ENCODE peak calls at places on chromosomes 12 and 14, in four cellular contexts. Y, F, N and T are unnamed samples.

GRCh38 chr14:106665814-106666213 is 1139.4 kb downstream of the TMEM121 start:
- DNase-seq in Y (no peak), F (no peak), N (no peak), T (no peak)

GRCh38 chr14:76138758-76139723 is 12.7 kb upstream of the GPATCH2L start:
- DNase-seq in Y (no peak), F (no peak), N (no peak), T (no peak)

GRCh38 chr12:53217049-53217929 is 10.2 kb upstream of the ITGB7 start:
- DNase-seq in Y (no peak), F (peak; percentile 62), N (no peak), T (peak; percentile 43)

GRCh38 chr12:20722142-20722541 is 27.0 kb downstream of the SLCO1C1 start:
- DNase-seq in Y (no peak), F (no peak), N (no peak), T (no peak)

GRCh38 chr12:15546102-15546701 is 223.9 kb downstream of the PTPRO start:
- DNase-seq in Y (no peak), F (no peak), N (no peak), T (no peak)

GRCh38 chr12:11709513-11709912 is 60.0 kb downstream of the ETV6 start:
- DNase-seq in Y (no peak), F (no peak), N (no peak), T (no peak)

GRCh38 chr12:6361834-6362233 is 13.5 kb downstream of the SCNN1A start:
- DNase-seq in Y (peak; percentile 82), F (peak; percentile 79), N (no peak), T (peak; percentile 75)

GRCh38 chr12:981176-981828 is 9.7 kb upstream of the ERC1 start:
- DNase-seq in Y (no peak), F (no peak), N (no peak), T (no peak)

GRCh38 chr14:52397844-52398243 is 83.7 kb downstream of the PTGER2 start:
- DNase-seq in Y (no peak), F (no peak), N (no peak), T (no peak)

GRCh38 chr12:94062796-94063635 is 85.4 kb upstream of the PLXNC1 start:
- DNase-seq in Y (no peak), F (peak; percentile 28), N (no peak), T (peak; percentile 97)

GRCh38 chr14:69316449-69317391 is 56.8 kb downstream of the GALNT16 start:
- DNase-seq in Y (peak; percentile 77), F (no peak), N (peak; percentile 57), T (peak; percentile 2)

GRCh38 chr12:95146767-95147166 is 70.5 kb downstream of the FGD6 start:
- DNase-seq in Y (no peak), F (no peak), N (no peak), T (no peak)

GRCh38 chr12:89907659-89908058 is 199.0 kb upstream of the ATP2B1 start:
- DNase-seq in Y (no peak), F (no peak), N (no peak), T (no peak)

GRCh38 chr12:21324551-21324950 is 10.2 kb downstream of the SLCO1A2 start:
- DNase-seq in Y (no peak), F (no peak), N (no peak), T (no peak)

GRCh38 chr14:87575378-87575777 is 417.6 kb downstream of the GALC start:
- DNase-seq in Y (no peak), F (no peak), N (no peak), T (no peak)

GRCh38 chr14:101825797-101826196 is 64.3 kb downstream of the PPP2R5C start:
- DNase-seq in Y (no peak), F (no peak), N (no peak), T (no peak)

GRCh38 chr14:69039287-69039628 is 60.2 kb upstream of the ACTN1 start:
- DNase-seq in Y (no peak), F (no peak), N (no peak), T (no peak)

GRCh38 chr14:79544671-79545070 is 666.6 kb downstream of the DIO2 start:
- DNase-seq in Y (no peak), F (no peak), N (no peak), T (no peak)

GRCh38 chr12:45726594-45727300 is 2.8 kb upstream of the ARID2 start:
- DNase-seq in Y (peak; percentile 81), F (peak; percentile 58), N (peak; percentile 78), T (peak; percentile 9)

GRCh38 chr14:88825503-88825902 is 1.1 kb downstream of the TTC8 start:
- DNase-seq in Y (no peak), F (no peak), N (no peak), T (no peak)

GRCh38 chr12:124573839-124574786 is 6.7 kb upstream of the NCOR2 start:
- DNase-seq in Y (no peak), F (no peak), N (no peak), T (no peak)

GRCh38 chr12:50619610-50619958 is 114.8 kb downstream of the DIP2B start:
- DNase-seq in Y (no peak), F (no peak), N (no peak), T (no peak)

GRCh38 chr12:48292030-48292429 is 58.7 kb downstream of the ZNF641 start:
- DNase-seq in Y (no peak), F (no peak), N (no peak), T (no peak)

GRCh38 chr12:118543651-118544050 is 167.3 kb downstream of the SUDS3 start:
- DNase-seq in Y (no peak), F (no peak), N (no peak), T (no peak)

GRCh38 chr14:59664741-59665140 is 88.1 kb upstream of the CCDC175 start:
- DNase-seq in Y (no peak), F (no peak), N (no peak), T (no peak)

GRCh38 chr12:130339946-130340345 is 2.3 kb downstream of the PIWIL1 start:
- DNase-seq in Y (no peak), F (no peak), N (no peak), T (peak; percentile 10)

GRCh38 chr12:116076399-116076798 is 201.1 kb downstream of the MED13L start:
- DNase-seq in Y (no peak), F (no peak), N (no peak), T (no peak)

GRCh38 chr12:17372508-17372907 is 717.5 kb downstream of the RERGL start:
- DNase-seq in Y (no peak), F (no peak), N (no peak), T (no peak)

GRCh38 chr14:87065366-87065765 is 927.6 kb downstream of the GALC start:
- DNase-seq in Y (no peak), F (no peak), N (no peak), T (no peak)

DNA sequence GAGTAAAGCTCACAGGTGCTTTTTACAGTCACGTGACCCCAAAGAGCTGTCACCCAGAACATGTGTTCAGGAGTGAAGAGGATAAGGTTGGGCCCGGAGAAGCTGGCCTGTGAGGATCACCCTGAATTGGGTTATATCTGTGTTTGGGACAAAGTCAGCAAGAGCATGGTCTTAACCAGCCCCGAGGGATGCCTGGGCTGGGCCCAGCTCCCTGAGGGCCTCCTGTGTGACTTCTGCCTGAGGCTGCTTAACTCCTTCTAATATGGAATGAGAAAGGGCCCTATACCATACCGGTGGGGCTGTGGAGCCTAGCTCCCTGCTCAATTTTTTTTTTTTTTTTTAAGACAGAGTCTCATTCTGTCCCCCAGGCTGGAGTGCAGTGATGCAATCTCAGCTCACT is 2.5 kb downstream of the CDCA4 start:
- DNase-seq in Y (no peak), F (no peak), N (no peak), T (no peak)
- H3K4me3 ChIP-seq in Y (no peak overlapping the region), F (no peak overlapping the region), N (no peak overlapping the region), T (no peak overlapping the region)

GRCh38 chr12:24081092-24081529 is 131.6 kb upstream of the SOX5 start:
- DNase-seq in Y (no peak), F (no peak), N (no peak), T (no peak)

GRCh38 chr12:24083787-24084186 is 134.3 kb upstream of the SOX5 start:
- DNase-seq in Y (no peak), F (no peak), N (no peak), T (no peak)

GRCh38 chr12:24079083-24079482 is 129.6 kb upstream of the SOX5 start:
- DNase-seq in Y (no peak), F (no peak), N (no peak), T (no peak)

GRCh38 chr12:24080465-24080864 is 131.0 kb upstream of the SOX5 start:
- DNase-seq in Y (no peak), F (no peak), N (no peak), T (no peak)

DNA sequence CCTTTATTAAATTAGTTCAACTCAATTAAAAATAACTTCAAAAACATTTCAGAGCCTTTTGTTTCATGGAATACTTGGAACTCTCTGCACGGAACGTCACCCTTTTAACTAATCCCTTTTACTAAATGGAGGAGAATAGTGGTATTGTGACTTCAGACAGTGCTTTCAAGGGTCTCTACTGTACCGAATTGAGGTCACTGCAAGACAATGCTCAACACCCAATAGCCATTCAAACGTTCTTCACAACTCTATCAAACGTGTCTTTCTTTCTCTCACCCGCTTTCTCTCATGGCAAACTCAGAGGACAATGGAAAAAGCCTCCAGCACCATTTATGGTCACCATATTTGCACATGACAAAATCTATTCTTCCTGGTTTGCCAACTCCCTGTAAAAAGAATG is 132.1 kb upstream of the SOX5 start:
- DNase-seq in Y (no peak), F (no peak), N (no peak), T (no peak)
- H3K27ac ChIP-seq in Y (no peak overlapping the region), F (no peak overlapping the region), N (no peak overlapping the region), T (no peak overlapping the region)

GRCh38 chr12:112198120-112198733 is 72.9 kb downstream of the TRAFD1 start:
- DNase-seq in Y (no peak), F (peak; percentile 46), N (peak; percentile 39), T (peak; percentile 44)

GRCh38 chr12:112192475-112192874 is 67.1 kb downstream of the TRAFD1 start:
- DNase-seq in Y (no peak), F (no peak), N (no peak), T (no peak)

GRCh38 chr12:112194601-112195247 is 69.4 kb downstream of the TRAFD1 start:
- DNase-seq in Y (no peak), F (no peak), N (no peak), T (no peak)

GRCh38 chr12:112199136-112199535 is 73.8 kb downstream of the TRAFD1 start:
- DNase-seq in Y (no peak), F (no peak), N (no peak), T (no peak)

DNA sequence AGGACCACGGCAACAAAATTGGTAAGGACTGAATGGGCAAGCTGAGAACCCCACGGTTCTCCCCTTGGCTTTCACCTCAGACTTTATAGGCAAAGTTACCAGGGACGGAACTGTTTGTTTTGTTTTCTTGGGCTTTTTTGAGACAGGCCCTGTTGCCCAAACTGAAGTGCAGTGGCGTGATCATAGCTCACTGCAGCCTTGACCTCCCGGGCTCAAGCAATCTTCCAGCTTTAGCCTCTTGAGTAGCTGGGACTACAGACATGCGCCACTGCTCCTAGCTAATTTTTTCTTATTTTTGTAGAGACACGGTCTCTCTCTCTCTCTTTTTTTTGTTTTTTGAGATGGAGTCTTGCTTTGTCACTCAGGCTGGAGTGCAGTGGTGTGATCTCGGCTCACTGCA is 71.1 kb downstream of the TRAFD1 start:
- DNase-seq in Y (no peak), F (no peak), N (no peak), T (no peak)
- H3K36me3 ChIP-seq in Y (peaks cover 96% of the 10 kb centered on the region), F (peaks cover 100% of the 10 kb centered on the region), N (no peaks in the 10 kb centered on the region), T (no peaks in the 10 kb centered on the region)

DNA sequence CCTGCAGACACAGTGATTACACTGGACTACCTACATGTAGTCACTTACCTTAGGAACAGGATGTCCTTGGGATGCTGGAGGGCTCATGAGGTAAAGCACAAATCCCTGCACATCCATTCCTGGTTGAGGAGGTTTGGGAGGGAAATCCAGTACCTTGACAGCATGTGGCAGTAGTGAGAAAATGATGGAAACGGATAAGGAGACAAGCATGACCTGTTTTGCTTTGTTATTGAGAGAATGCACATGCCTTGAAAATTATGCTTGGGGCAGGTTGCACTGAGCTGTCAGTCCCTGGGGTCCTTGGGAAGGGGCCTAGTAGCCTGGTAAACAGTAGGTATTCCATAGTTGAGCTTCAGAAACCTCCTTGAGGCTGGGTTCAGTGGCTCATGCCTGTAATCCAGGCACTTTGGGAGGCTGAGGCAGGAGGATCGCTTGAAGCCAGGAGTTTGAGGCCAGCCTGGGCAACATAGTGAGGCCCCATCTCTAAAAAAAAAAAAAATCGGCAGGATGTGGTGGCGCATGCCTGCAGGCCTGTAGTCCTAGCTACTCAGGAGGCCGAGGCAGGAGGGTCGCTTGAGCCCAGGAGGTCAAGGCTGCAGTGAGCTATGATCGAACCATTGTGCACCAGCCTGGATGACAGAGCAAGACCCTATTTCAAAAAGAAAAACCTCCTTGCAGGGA is 2.0 kb upstream of the SLC25A29 start:
- DNase-seq in Y (no peak), F (no peak), N (no peak), T (no peak)
- H3K4me3 ChIP-seq in Y (peak overlapping the region; percentile 94), F (no peak overlapping the region), N (no peak overlapping the region), T (no peak overlapping the region)